ENCODE peak calls at places on chromosomes 7 and 10, in nine cellular contexts. One of them, this sample, is unnamed.

GRCh38 chr10:61835069-61835908 is 66.2 kb upstream of the ARID5B start:
- DNase-seq in mammary epithelial cell: peak; percentile 54
- DNase-seq in OCI-LY7: peak; percentile 44
- DNase-seq in CD4-positive, alpha-beta memory T cell: no peak
- DNase-seq in NCI-H1694 treated with DMSO at 0.1 percent for 48 hours: no peak
- DNase-seq in frontal cortex: no peak
- DNase-seq in lung microvascular endothelial cell: peak; percentile 67
- DNase-seq in NCI-H1417 treated with DMSO at 0.1 percent for 48 hours: no peak
- DNase-seq in activated naive CD4-positive, alpha-beta T cell treated with anti-CD3 and anti-CD28 coated beads, Interleukin-2, amount 50 U/mL, for 16 hours: no peak
- DNase-seq in this sample: no peak

GRCh38 chr10:86105181-86105580 is 261.4 kb downstream of the GRID1 start:
- DNase-seq in mammary epithelial cell: no peak
- DNase-seq in NCI-H1417 treated with DMSO at 0.1 percent for 48 hours: no peak
- DNase-seq in CD4-positive, alpha-beta memory T cell: no peak
- DNase-seq in activated naive CD4-positive, alpha-beta T cell treated with anti-CD3 and anti-CD28 coated beads, Interleukin-2, amount 50 U/mL, for 16 hours: no peak
- DNase-seq in OCI-LY7: no peak
- DNase-seq in lung microvascular endothelial cell: no peak
- DNase-seq in NCI-H1694 treated with DMSO at 0.1 percent for 48 hours: no peak
- DNase-seq in frontal cortex: no peak
- DNase-seq in this sample: no peak

GRCh38 chr10:92688927-92689662 is 660 bp upstream of the HHEX start:
- DNase-seq in CD4-positive, alpha-beta memory T cell: no peak
- DNase-seq in lung microvascular endothelial cell: peak; percentile 58
- DNase-seq in mammary epithelial cell: no peak
- DNase-seq in frontal cortex: no peak
- DNase-seq in OCI-LY7: peak; percentile 56
- DNase-seq in NCI-H1694 treated with DMSO at 0.1 percent for 48 hours: no peak
- DNase-seq in NCI-H1417 treated with DMSO at 0.1 percent for 48 hours: no peak
- DNase-seq in activated naive CD4-positive, alpha-beta T cell treated with anti-CD3 and anti-CD28 coated beads, Interleukin-2, amount 50 U/mL, for 16 hours: no peak
- DNase-seq in this sample: no peak

GRCh38 chr7:27784399-27785053 is 44.6 kb downstream of the TAX1BP1 start:
- DNase-seq in CD4-positive, alpha-beta memory T cell: peak; percentile 39
- DNase-seq in NCI-H1694 treated with DMSO at 0.1 percent for 48 hours: peak; percentile 31
- DNase-seq in activated naive CD4-positive, alpha-beta T cell treated with anti-CD3 and anti-CD28 coated beads, Interleukin-2, amount 50 U/mL, for 16 hours: peak; percentile 14
- DNase-seq in NCI-H1417 treated with DMSO at 0.1 percent for 48 hours: no peak
- DNase-seq in frontal cortex: no peak
- DNase-seq in OCI-LY7: peak; percentile 48
- DNase-seq in mammary epithelial cell: peak; percentile 51
- DNase-seq in lung microvascular endothelial cell: peak; percentile 60
- DNase-seq in this sample: no peak

GRCh38 chr10:5981529-5981928 is 4.2 kb upstream of the IL15RA start:
- DNase-seq in NCI-H1694 treated with DMSO at 0.1 percent for 48 hours: no peak
- DNase-seq in mammary epithelial cell: no peak
- DNase-seq in frontal cortex: no peak
- DNase-seq in lung microvascular endothelial cell: no peak
- DNase-seq in CD4-positive, alpha-beta memory T cell: no peak
- DNase-seq in activated naive CD4-positive, alpha-beta T cell treated with anti-CD3 and anti-CD28 coated beads, Interleukin-2, amount 50 U/mL, for 16 hours: no peak
- DNase-seq in OCI-LY7: no peak
- DNase-seq in NCI-H1417 treated with DMSO at 0.1 percent for 48 hours: no peak
- DNase-seq in this sample: no peak

GRCh38 chr7:158957507-158957900 is 101.1 kb downstream of the DYNC2I1 start:
- DNase-seq in mammary epithelial cell: peak; percentile 12
- DNase-seq in activated naive CD4-positive, alpha-beta T cell treated with anti-CD3 and anti-CD28 coated beads, Interleukin-2, amount 50 U/mL, for 16 hours: no peak
- DNase-seq in CD4-positive, alpha-beta memory T cell: no peak
- DNase-seq in lung microvascular endothelial cell: no peak
- DNase-seq in frontal cortex: no peak
- DNase-seq in OCI-LY7: no peak
- DNase-seq in NCI-H1417 treated with DMSO at 0.1 percent for 48 hours: peak; percentile 33
- DNase-seq in NCI-H1694 treated with DMSO at 0.1 percent for 48 hours: peak; percentile 26
- DNase-seq in this sample: no peak

GRCh38 chr7:49670991-49671390 is 102.4 kb upstream of the VWC2 start:
- DNase-seq in frontal cortex: no peak
- DNase-seq in mammary epithelial cell: no peak
- DNase-seq in CD4-positive, alpha-beta memory T cell: no peak
- DNase-seq in OCI-LY7: no peak
- DNase-seq in NCI-H1694 treated with DMSO at 0.1 percent for 48 hours: no peak
- DNase-seq in activated naive CD4-positive, alpha-beta T cell treated with anti-CD3 and anti-CD28 coated beads, Interleukin-2, amount 50 U/mL, for 16 hours: no peak
- DNase-seq in lung microvascular endothelial cell: no peak
- DNase-seq in NCI-H1417 treated with DMSO at 0.1 percent for 48 hours: no peak
- DNase-seq in this sample: no peak

GRCh38 chr10:101321073-101321472 is 32.9 kb upstream of the BTRC start:
- DNase-seq in NCI-H1417 treated with DMSO at 0.1 percent for 48 hours: no peak
- DNase-seq in NCI-H1694 treated with DMSO at 0.1 percent for 48 hours: no peak
- DNase-seq in lung microvascular endothelial cell: no peak
- DNase-seq in frontal cortex: no peak
- DNase-seq in mammary epithelial cell: no peak
- DNase-seq in activated naive CD4-positive, alpha-beta T cell treated with anti-CD3 and anti-CD28 coated beads, Interleukin-2, amount 50 U/mL, for 16 hours: no peak
- DNase-seq in CD4-positive, alpha-beta memory T cell: no peak
- DNase-seq in OCI-LY7: no peak
- DNase-seq in this sample: no peak

GRCh38 chr10:59337254-59337653 is 25.1 kb downstream of the FAM13C start:
- DNase-seq in lung microvascular endothelial cell: peak; percentile 30
- DNase-seq in NCI-H1694 treated with DMSO at 0.1 percent for 48 hours: peak; percentile 75
- DNase-seq in mammary epithelial cell: peak; percentile 81
- DNase-seq in activated naive CD4-positive, alpha-beta T cell treated with anti-CD3 and anti-CD28 coated beads, Interleukin-2, amount 50 U/mL, for 16 hours: no peak
- DNase-seq in NCI-H1417 treated with DMSO at 0.1 percent for 48 hours: no peak
- DNase-seq in CD4-positive, alpha-beta memory T cell: no peak
- DNase-seq in frontal cortex: no peak
- DNase-seq in OCI-LY7: no peak
- DNase-seq in this sample: no peak

GRCh38 chr7:157599491-157599890 is 262.7 kb downstream of the DNAJB6 start:
- DNase-seq in frontal cortex: no peak
- DNase-seq in OCI-LY7: no peak
- DNase-seq in activated naive CD4-positive, alpha-beta T cell treated with anti-CD3 and anti-CD28 coated beads, Interleukin-2, amount 50 U/mL, for 16 hours: no peak
- DNase-seq in lung microvascular endothelial cell: no peak
- DNase-seq in NCI-H1694 treated with DMSO at 0.1 percent for 48 hours: no peak
- DNase-seq in NCI-H1417 treated with DMSO at 0.1 percent for 48 hours: no peak
- DNase-seq in mammary epithelial cell: no peak
- DNase-seq in CD4-positive, alpha-beta memory T cell: no peak
- DNase-seq in this sample: no peak

GRCh38 chr10:7902413-7902812 is 84.1 kb downstream of the TAF3 start:
- DNase-seq in OCI-LY7: no peak
- DNase-seq in frontal cortex: no peak
- DNase-seq in NCI-H1694 treated with DMSO at 0.1 percent for 48 hours: no peak
- DNase-seq in NCI-H1417 treated with DMSO at 0.1 percent for 48 hours: no peak
- DNase-seq in activated naive CD4-positive, alpha-beta T cell treated with anti-CD3 and anti-CD28 coated beads, Interleukin-2, amount 50 U/mL, for 16 hours: no peak
- DNase-seq in mammary epithelial cell: no peak
- DNase-seq in lung microvascular endothelial cell: no peak
- DNase-seq in CD4-positive, alpha-beta memory T cell: no peak
- DNase-seq in this sample: no peak

GRCh38 chr7:84251183-84251845 is 56.7 kb upstream of the SEMA3A start:
- DNase-seq in activated naive CD4-positive, alpha-beta T cell treated with anti-CD3 and anti-CD28 coated beads, Interleukin-2, amount 50 U/mL, for 16 hours: no peak
- DNase-seq in lung microvascular endothelial cell: no peak
- DNase-seq in NCI-H1417 treated with DMSO at 0.1 percent for 48 hours: no peak
- DNase-seq in OCI-LY7: no peak
- DNase-seq in mammary epithelial cell: peak; percentile 88
- DNase-seq in NCI-H1694 treated with DMSO at 0.1 percent for 48 hours: no peak
- DNase-seq in frontal cortex: no peak
- DNase-seq in CD4-positive, alpha-beta memory T cell: no peak
- DNase-seq in this sample: no peak

GRCh38 chr7:136874393-136875032 is 6.1 kb downstream of the CHRM2 start:
- DNase-seq in activated naive CD4-positive, alpha-beta T cell treated with anti-CD3 and anti-CD28 coated beads, Interleukin-2, amount 50 U/mL, for 16 hours: no peak
- DNase-seq in NCI-H1417 treated with DMSO at 0.1 percent for 48 hours: no peak
- DNase-seq in mammary epithelial cell: no peak
- DNase-seq in OCI-LY7: peak; percentile 16
- DNase-seq in lung microvascular endothelial cell: peak; percentile 28
- DNase-seq in CD4-positive, alpha-beta memory T cell: no peak
- DNase-seq in NCI-H1694 treated with DMSO at 0.1 percent for 48 hours: no peak
- DNase-seq in frontal cortex: peak; percentile 9
- DNase-seq in this sample: no peak

GRCh38 chr10:34377833-34378232 is 437.3 kb downstream of the PARD3 start:
- DNase-seq in mammary epithelial cell: no peak
- DNase-seq in NCI-H1694 treated with DMSO at 0.1 percent for 48 hours: no peak
- DNase-seq in frontal cortex: no peak
- DNase-seq in NCI-H1417 treated with DMSO at 0.1 percent for 48 hours: no peak
- DNase-seq in OCI-LY7: no peak
- DNase-seq in activated naive CD4-positive, alpha-beta T cell treated with anti-CD3 and anti-CD28 coated beads, Interleukin-2, amount 50 U/mL, for 16 hours: no peak
- DNase-seq in lung microvascular endothelial cell: no peak
- DNase-seq in CD4-positive, alpha-beta memory T cell: no peak
- DNase-seq in this sample: no peak

GRCh38 chr10:132204781-132205473 is 18.2 kb downstream of the DPYSL4 start:
- DNase-seq in lung microvascular endothelial cell: no peak
- DNase-seq in NCI-H1694 treated with DMSO at 0.1 percent for 48 hours: no peak
- DNase-seq in mammary epithelial cell: no peak
- DNase-seq in CD4-positive, alpha-beta memory T cell: peak; percentile 15
- DNase-seq in activated naive CD4-positive, alpha-beta T cell treated with anti-CD3 and anti-CD28 coated beads, Interleukin-2, amount 50 U/mL, for 16 hours: no peak
- DNase-seq in frontal cortex: no peak
- DNase-seq in OCI-LY7: no peak
- DNase-seq in NCI-H1417 treated with DMSO at 0.1 percent for 48 hours: no peak
- DNase-seq in this sample: no peak

GRCh38 chr10:132654708-132655661 is 117.4 kb downstream of the INPP5A start:
- DNase-seq in NCI-H1694 treated with DMSO at 0.1 percent for 48 hours: peak; percentile 5
- DNase-seq in OCI-LY7: peak; percentile 54
- DNase-seq in lung microvascular endothelial cell: peak; percentile 79
- DNase-seq in CD4-positive, alpha-beta memory T cell: no peak
- DNase-seq in frontal cortex: peak; percentile 88
- DNase-seq in NCI-H1417 treated with DMSO at 0.1 percent for 48 hours: no peak
- DNase-seq in mammary epithelial cell: peak; percentile 30
- DNase-seq in activated naive CD4-positive, alpha-beta T cell treated with anti-CD3 and anti-CD28 coated beads, Interleukin-2, amount 50 U/mL, for 16 hours: peak; percentile 58
- DNase-seq in this sample: peak; percentile 78

GRCh38 chr7:121504478-121504877 is 108.4 kb upstream of the FAM3C start:
- DNase-seq in mammary epithelial cell: peak; percentile 37
- DNase-seq in CD4-positive, alpha-beta memory T cell: no peak
- DNase-seq in activated naive CD4-positive, alpha-beta T cell treated with anti-CD3 and anti-CD28 coated beads, Interleukin-2, amount 50 U/mL, for 16 hours: no peak
- DNase-seq in frontal cortex: peak; percentile 17
- DNase-seq in NCI-H1417 treated with DMSO at 0.1 percent for 48 hours: no peak
- DNase-seq in lung microvascular endothelial cell: peak; percentile 43
- DNase-seq in OCI-LY7: no peak
- DNase-seq in NCI-H1694 treated with DMSO at 0.1 percent for 48 hours: no peak
- DNase-seq in this sample: no peak

GRCh38 chr7:28180031-28180363 is 598 bp downstream of the JAZF1 start:
- DNase-seq in activated naive CD4-positive, alpha-beta T cell treated with anti-CD3 and anti-CD28 coated beads, Interleukin-2, amount 50 U/mL, for 16 hours: no peak
- DNase-seq in NCI-H1694 treated with DMSO at 0.1 percent for 48 hours: no peak
- DNase-seq in CD4-positive, alpha-beta memory T cell: no peak
- DNase-seq in OCI-LY7: no peak
- DNase-seq in lung microvascular endothelial cell: no peak
- DNase-seq in frontal cortex: peak; percentile 44
- DNase-seq in mammary epithelial cell: no peak
- DNase-seq in NCI-H1417 treated with DMSO at 0.1 percent for 48 hours: no peak
- DNase-seq in this sample: no peak

GRCh38 chr10:13053794-13054462 is 46.0 kb upstream of the OPTN start:
- DNase-seq in mammary epithelial cell: no peak
- DNase-seq in NCI-H1694 treated with DMSO at 0.1 percent for 48 hours: no peak
- DNase-seq in NCI-H1417 treated with DMSO at 0.1 percent for 48 hours: no peak
- DNase-seq in CD4-positive, alpha-beta memory T cell: no peak
- DNase-seq in OCI-LY7: no peak
- DNase-seq in frontal cortex: no peak
- DNase-seq in activated naive CD4-positive, alpha-beta T cell treated with anti-CD3 and anti-CD28 coated beads, Interleukin-2, amount 50 U/mL, for 16 hours: no peak
- DNase-seq in lung microvascular endothelial cell: no peak
- DNase-seq in this sample: no peak

GRCh38 chr7:148626828-148627227 is 36.3 kb downstream of the C7orf33 start:
- DNase-seq in OCI-LY7: no peak
- DNase-seq in activated naive CD4-positive, alpha-beta T cell treated with anti-CD3 and anti-CD28 coated beads, Interleukin-2, amount 50 U/mL, for 16 hours: no peak
- DNase-seq in NCI-H1694 treated with DMSO at 0.1 percent for 48 hours: no peak
- DNase-seq in NCI-H1417 treated with DMSO at 0.1 percent for 48 hours: no peak
- DNase-seq in lung microvascular endothelial cell: no peak
- DNase-seq in CD4-positive, alpha-beta memory T cell: no peak
- DNase-seq in mammary epithelial cell: no peak
- DNase-seq in frontal cortex: no peak
- DNase-seq in this sample: no peak

GRCh38 chr7:102849079-102849478 is 63.7 kb upstream of the LRRC17 start:
- DNase-seq in activated naive CD4-positive, alpha-beta T cell treated with anti-CD3 and anti-CD28 coated beads, Interleukin-2, amount 50 U/mL, for 16 hours: no peak
- DNase-seq in frontal cortex: no peak
- DNase-seq in CD4-positive, alpha-beta memory T cell: no peak
- DNase-seq in NCI-H1694 treated with DMSO at 0.1 percent for 48 hours: no peak
- DNase-seq in lung microvascular endothelial cell: no peak
- DNase-seq in NCI-H1417 treated with DMSO at 0.1 percent for 48 hours: no peak
- DNase-seq in mammary epithelial cell: no peak
- DNase-seq in OCI-LY7: no peak
- DNase-seq in this sample: no peak

GRCh38 chr10:117074621-117075020 is 63.4 kb downstream of the VAX1 start:
- DNase-seq in mammary epithelial cell: peak; percentile 16
- DNase-seq in frontal cortex: no peak
- DNase-seq in NCI-H1694 treated with DMSO at 0.1 percent for 48 hours: no peak
- DNase-seq in OCI-LY7: no peak
- DNase-seq in activated naive CD4-positive, alpha-beta T cell treated with anti-CD3 and anti-CD28 coated beads, Interleukin-2, amount 50 U/mL, for 16 hours: no peak
- DNase-seq in CD4-positive, alpha-beta memory T cell: no peak
- DNase-seq in lung microvascular endothelial cell: peak; percentile 4
- DNase-seq in NCI-H1417 treated with DMSO at 0.1 percent for 48 hours: peak; percentile 19
- DNase-seq in this sample: no peak

GRCh38 chr7:50641442-50642405 is 76.5 kb upstream of the DDC start:
- DNase-seq in mammary epithelial cell: no peak
- DNase-seq in NCI-H1694 treated with DMSO at 0.1 percent for 48 hours: no peak
- DNase-seq in OCI-LY7: no peak
- DNase-seq in lung microvascular endothelial cell: peak; percentile 54
- DNase-seq in CD4-positive, alpha-beta memory T cell: no peak
- DNase-seq in frontal cortex: peak; percentile 45
- DNase-seq in NCI-H1417 treated with DMSO at 0.1 percent for 48 hours: no peak
- DNase-seq in activated naive CD4-positive, alpha-beta T cell treated with anti-CD3 and anti-CD28 coated beads, Interleukin-2, amount 50 U/mL, for 16 hours: no peak
- DNase-seq in this sample: peak; percentile 61

GRCh38 chr10:98246911-98247820 is 20.8 kb downstream of the LOXL4 start:
- DNase-seq in activated naive CD4-positive, alpha-beta T cell treated with anti-CD3 and anti-CD28 coated beads, Interleukin-2, amount 50 U/mL, for 16 hours: no peak
- DNase-seq in NCI-H1417 treated with DMSO at 0.1 percent for 48 hours: no peak
- DNase-seq in NCI-H1694 treated with DMSO at 0.1 percent for 48 hours: peak; percentile 83
- DNase-seq in mammary epithelial cell: no peak
- DNase-seq in frontal cortex: no peak
- DNase-seq in lung microvascular endothelial cell: no peak
- DNase-seq in CD4-positive, alpha-beta memory T cell: no peak
- DNase-seq in OCI-LY7: no peak
- DNase-seq in this sample: no peak

GRCh38 chr10:13987472-13987871 is 343.3 kb downstream of the FRMD4A start:
- DNase-seq in CD4-positive, alpha-beta memory T cell: no peak
- DNase-seq in lung microvascular endothelial cell: peak; percentile 73
- DNase-seq in OCI-LY7: no peak
- DNase-seq in mammary epithelial cell: peak; percentile 71
- DNase-seq in frontal cortex: no peak
- DNase-seq in NCI-H1694 treated with DMSO at 0.1 percent for 48 hours: no peak
- DNase-seq in NCI-H1417 treated with DMSO at 0.1 percent for 48 hours: no peak
- DNase-seq in activated naive CD4-positive, alpha-beta T cell treated with anti-CD3 and anti-CD28 coated beads, Interleukin-2, amount 50 U/mL, for 16 hours: no peak
- DNase-seq in this sample: no peak

GRCh38 chr7:158082761-158083160 is 504.9 kb downstream of the PTPRN2 start:
- DNase-seq in frontal cortex: no peak
- DNase-seq in CD4-positive, alpha-beta memory T cell: no peak
- DNase-seq in mammary epithelial cell: no peak
- DNase-seq in OCI-LY7: no peak
- DNase-seq in activated naive CD4-positive, alpha-beta T cell treated with anti-CD3 and anti-CD28 coated beads, Interleukin-2, amount 50 U/mL, for 16 hours: no peak
- DNase-seq in NCI-H1417 treated with DMSO at 0.1 percent for 48 hours: no peak
- DNase-seq in NCI-H1694 treated with DMSO at 0.1 percent for 48 hours: no peak
- DNase-seq in lung microvascular endothelial cell: no peak
- DNase-seq in this sample: peak; percentile 33

GRCh38 chr10:25280076-25280475 is 105.3 kb downstream of the GPR158 start:
- DNase-seq in mammary epithelial cell: no peak
- DNase-seq in frontal cortex: no peak
- DNase-seq in lung microvascular endothelial cell: no peak
- DNase-seq in activated naive CD4-positive, alpha-beta T cell treated with anti-CD3 and anti-CD28 coated beads, Interleukin-2, amount 50 U/mL, for 16 hours: no peak
- DNase-seq in CD4-positive, alpha-beta memory T cell: no peak
- DNase-seq in NCI-H1417 treated with DMSO at 0.1 percent for 48 hours: no peak
- DNase-seq in NCI-H1694 treated with DMSO at 0.1 percent for 48 hours: no peak
- DNase-seq in OCI-LY7: no peak
- DNase-seq in this sample: no peak

GRCh38 chr10:132562177-132562915 is 24.8 kb downstream of the INPP5A start:
- DNase-seq in NCI-H1694 treated with DMSO at 0.1 percent for 48 hours: no peak
- DNase-seq in frontal cortex: no peak
- DNase-seq in OCI-LY7: no peak
- DNase-seq in NCI-H1417 treated with DMSO at 0.1 percent for 48 hours: no peak
- DNase-seq in lung microvascular endothelial cell: no peak
- DNase-seq in mammary epithelial cell: no peak
- DNase-seq in CD4-positive, alpha-beta memory T cell: no peak
- DNase-seq in activated naive CD4-positive, alpha-beta T cell treated with anti-CD3 and anti-CD28 coated beads, Interleukin-2, amount 50 U/mL, for 16 hours: no peak
- DNase-seq in this sample: no peak

GRCh38 chr10:23864631-23865147 is 344.2 kb upstream of the KIAA1217 start:
- DNase-seq in OCI-LY7: no peak
- DNase-seq in mammary epithelial cell: no peak
- DNase-seq in lung microvascular endothelial cell: no peak
- DNase-seq in CD4-positive, alpha-beta memory T cell: no peak
- DNase-seq in NCI-H1417 treated with DMSO at 0.1 percent for 48 hours: no peak
- DNase-seq in frontal cortex: no peak
- DNase-seq in activated naive CD4-positive, alpha-beta T cell treated with anti-CD3 and anti-CD28 coated beads, Interleukin-2, amount 50 U/mL, for 16 hours: no peak
- DNase-seq in NCI-H1694 treated with DMSO at 0.1 percent for 48 hours: no peak
- DNase-seq in this sample: no peak

GRCh38 chr10:103042908-103043307 is 124.8 kb downstream of the CNNM2 start:
- DNase-seq in CD4-positive, alpha-beta memory T cell: no peak
- DNase-seq in OCI-LY7: no peak
- DNase-seq in lung microvascular endothelial cell: no peak
- DNase-seq in NCI-H1417 treated with DMSO at 0.1 percent for 48 hours: no peak
- DNase-seq in NCI-H1694 treated with DMSO at 0.1 percent for 48 hours: no peak
- DNase-seq in activated naive CD4-positive, alpha-beta T cell treated with anti-CD3 and anti-CD28 coated beads, Interleukin-2, amount 50 U/mL, for 16 hours: no peak
- DNase-seq in frontal cortex: no peak
- DNase-seq in mammary epithelial cell: no peak
- DNase-seq in this sample: no peak

This sample was measured in upper lobe of right lung.